ENCODE peak calls at places on chromosomes 16 and 17, in four cellular contexts. U is transverse colon, S is neural progenitor cell, N is left ventricle myocardium inferior. C is an unnamed sample. For H3K9me3, the result is how much of the 10 kb centered on the place peaks cover.

GRCh38 chr17:6381052-6381451 is 53.9 kb downstream of the AIPL1 start:
- DNase-seq in U (no peak), S (no peak), N (no peak), C (no peak)

GRCh38 chr17:80008383-80008840 is 27.3 kb downstream of the TBC1D16 start:
- DNase-seq in S (peak), N (peak), U (peak), C (peak)

GRCh38 chr17:42531455-42532354 is 4.3 kb upstream of the NAGLU start:
- DNase-seq in S (peak), U (peak), N (peak), C (peak)

GRCh38 chr17:35214192-35214591 is 20.0 kb upstream of the SLC35G3 start:
- DNase-seq in N (no peak), S (no peak), U (no peak), C (no peak)

GRCh38 chr16:89633064-89633631 is 19.7 kb downstream of the DPEP1 start:
- DNase-seq in U (peak), N (no peak), S (no peak), C (peak)

GRCh38 chr17:61678339-61678738 is 87.3 kb upstream of the NACA2 start:
- DNase-seq in N (no peak), U (no peak), S (no peak), C (no peak)

GRCh38 chr17:82030470-82031302 is 792 bp upstream of the RAC3 start:
- DNase-seq in S (peak), U (peak), N (peak), C (peak)

GRCh38 chr16:50096791-50097190 is 31.0 kb downstream of the HEATR3 start:
- DNase-seq in U (no peak), S (no peak), N (no peak), C (no peak)

GRCh38 chr16:57609541-57610401 is 18.7 kb upstream of the ADGRG1 start:
- DNase-seq in S (no peak), N (no peak), U (peak), C (no peak)

GRCh38 chr17:9202572-9202971 is 181.3 kb downstream of the NTN1 start:
- DNase-seq in N (no peak), U (no peak), S (no peak), C (no peak)

GRCh38 chr16:22621571-22622148 is 111.0 kb downstream of the NPIPB5 start:
- DNase-seq in S (no peak), N (no peak), U (no peak), C (no peak)
- H3K4me3 ChIP-seq in S (no peak), N (no peak), U (no peak), C (no peak)

GRCh38 chr17:26818736-26819135 is 475.2 kb upstream of the WSB1 start:
- DNase-seq in S (peak), U (no peak), N (no peak), C (no peak)
- H3K9me3 ChIP-seq in S (half or more), U (under half), N (half or more), C (half or more)

DNA sequence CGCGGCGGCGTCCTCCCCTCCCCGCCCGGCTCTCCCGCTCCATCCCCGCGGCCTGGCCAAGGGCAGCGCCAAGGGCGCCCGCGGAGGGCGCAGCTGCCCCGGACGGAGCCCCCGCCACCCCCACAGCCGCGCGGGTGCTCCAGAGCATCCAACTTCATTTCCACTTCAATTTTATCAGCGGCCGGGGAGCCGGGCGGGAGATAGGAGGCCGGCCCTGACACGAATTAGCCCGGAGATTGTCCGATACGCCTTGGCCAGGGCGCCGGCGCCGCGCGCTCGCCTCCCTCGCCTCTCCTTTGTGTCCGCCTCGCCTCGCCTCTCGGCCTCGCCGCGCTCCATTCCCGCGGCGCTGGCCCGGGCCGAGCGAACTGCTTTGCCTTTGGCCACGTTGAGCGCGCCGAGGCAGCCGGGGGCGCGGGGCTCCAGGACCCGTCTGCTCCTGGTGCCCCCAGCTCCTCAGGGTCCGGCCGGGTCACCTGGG is 129.1 kb upstream of the LHX1 start:
- DNase-seq in U (no peak), S (peak), N (no peak), C (no peak)
- H3K4me3 ChIP-seq in U (no peak), S (peak), N (peak), C (no peak)

DNA sequence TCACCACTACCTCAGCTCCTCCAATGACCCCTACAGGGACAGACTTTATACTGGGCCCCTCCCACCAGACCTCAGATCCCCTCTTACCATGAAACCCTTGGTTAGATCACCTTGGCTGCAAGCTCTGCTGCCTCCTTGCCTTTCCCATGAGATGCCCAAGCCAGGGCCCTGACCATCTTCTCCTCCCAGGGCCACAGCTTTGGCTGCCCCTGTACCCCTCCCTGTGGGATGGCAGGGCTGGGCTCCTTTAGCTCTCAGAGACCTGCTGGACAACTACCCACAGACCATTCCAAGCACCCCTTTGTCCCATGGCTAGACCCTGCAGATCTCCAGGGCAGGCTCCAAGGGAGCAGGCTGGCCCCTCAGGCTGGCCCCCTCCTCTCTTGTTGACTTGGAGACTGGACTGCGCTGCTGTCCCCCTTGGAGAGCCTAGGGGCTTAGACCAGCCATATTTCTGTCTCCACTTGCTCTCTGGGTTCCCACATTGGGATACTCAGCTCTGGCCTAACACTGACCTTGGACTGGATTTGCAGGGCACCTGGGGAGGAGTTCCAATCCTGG is 1692.7 kb downstream of the TP53TG3F start:
- DNase-seq in N (no peak), U (no peak), S (no peak), C (no peak)
- H3K9me3 ChIP-seq in N (under half), U (under half), S (under half), C (half or more)

DNA sequence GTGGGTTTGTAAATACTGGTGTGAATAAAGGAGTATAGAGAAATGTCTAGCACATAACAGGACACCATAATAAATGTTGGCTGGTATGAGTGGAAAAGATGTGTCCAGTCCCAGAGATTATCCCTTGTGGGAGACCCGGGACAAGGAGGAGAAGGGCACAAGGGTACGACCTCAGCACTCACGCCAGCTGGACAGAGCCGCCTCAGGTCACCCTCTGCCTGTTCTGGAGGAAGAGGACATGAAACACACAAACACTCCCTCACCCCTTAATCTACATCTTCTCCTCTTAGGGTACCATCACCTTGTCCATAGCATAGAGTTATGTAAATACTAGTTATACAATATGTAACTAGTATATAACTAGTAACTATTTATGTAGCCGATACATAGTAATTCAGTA is 26.8 kb downstream of the DYNLL2 start:
- DNase-seq in S (no peak), U (no peak), N (no peak), C (no peak)
- H3K4me3 ChIP-seq in S (no peak), U (no peak), N (no peak), C (no peak)

GRCh38 chr17:36994438-36994837 is 45.7 kb downstream of the AATF start:
- DNase-seq in N (no peak), U (no peak), S (no peak), C (no peak)

GRCh38 chr17:36999475-36999874 is 50.7 kb downstream of the AATF start:
- DNase-seq in N (no peak), S (no peak), U (no peak), C (no peak)
- H3K9me3 ChIP-seq in N (under half), S (under half), U (under half), C (under half)

GRCh38 chr17:40422990-40423611 is 5.4 kb upstream of the TOP2A start:
- DNase-seq in N (no peak), U (no peak), S (peak), C (no peak)
- H3K4me3 ChIP-seq in N (no peak), U (no peak), S (peak), C (no peak)

GRCh38 chr17:3298260-3298659 is at the start of gene OR3A1:
- DNase-seq in S (no peak), U (no peak), N (no peak), C (no peak)

GRCh38 chr17:3295632-3296031 is 2.5 kb downstream of the OR3A1 start:
- DNase-seq in U (no peak), S (no peak), N (no peak), C (no peak)
- H3K9me3 ChIP-seq in U (under half), S (under half), N (under half), C (under half)

C was measured in mucosa of descending colon.